ENCODE peak calls at places on chromosomes 6 and 20, in four cellular contexts. P, N, D and L are unnamed samples.

GRCh38 chr6:34350100-34350936 is 42.2 kb downstream of the NUDT3 start:
- DNase-seq in P (no peak), N (no peak), D (no peak), L (no peak)

GRCh38 chr20:5000263-5001173 is 792 bp downstream of the SLC23A2 start:
- DNase-seq in P (no peak), N (peak; percentile 54), D (no peak), L (peak; percentile 41)

GRCh38 chr20:58224974-58225373 is 3.5 kb downstream of the ANKRD60 start:
- DNase-seq in P (no peak), N (no peak), D (no peak), L (no peak)

GRCh38 chr6:45710304-45710821 is 305.3 kb downstream of the CLIC5 start:
- DNase-seq in P (peak; percentile 62), N (no peak), D (no peak), L (no peak)

GRCh38 chr6:138378463-138378862 is 758 bp downstream of the SMIM28 start:
- DNase-seq in P (no peak), N (no peak), D (no peak), L (no peak)

GRCh38 chr6:131900231-131900630 is 50.9 kb downstream of the CCN2 start:
- DNase-seq in P (no peak), N (no peak), D (no peak), L (no peak)

GRCh38 chr20:31985152-31985551 is 17.2 kb downstream of the XKR7 start:
- DNase-seq in P (no peak), N (no peak), D (no peak), L (no peak)

GRCh38 chr20:63709149-63709527 is 1.3 kb downstream of the ZGPAT start:
- DNase-seq in P (no peak), N (no peak), D (no peak), L (no peak)

GRCh38 chr6:20203561-20204528 is 8.4 kb downstream of the MBOAT1 start:
- DNase-seq in P (no peak), N (no peak), D (peak; percentile 59), L (no peak)

GRCh38 chr6:6758915-6759654 is 170.6 kb downstream of the LY86 start:
- DNase-seq in P (peak; percentile 13), N (peak; percentile 40), D (peak; percentile 84), L (peak; percentile 80)

GRCh38 chr6:9121551-9121950 is 686.2 kb upstream of the SLC35B3 start:
- DNase-seq in P (no peak), N (no peak), D (no peak), L (no peak)

GRCh38 chr6:38459291-38459690 is 180.4 kb downstream of the BTBD9 start:
- DNase-seq in P (no peak), N (no peak), D (peak; percentile 1), L (no peak)

GRCh38 chr6:74891358-74891811 is 314.5 kb downstream of the COL12A1 start:
- DNase-seq in P (no peak), N (no peak), D (no peak), L (no peak)

GRCh38 chr20:64064145-64064698 is 1.2 kb downstream of the TCEA2 start:
- DNase-seq in P (no peak), N (no peak), D (no peak), L (no peak)

GRCh38 chr20:34536798-34537394 is 20.7 kb downstream of the DYNLRB1 start:
- DNase-seq in P (no peak), N (peak; percentile 41), D (peak; percentile 64), L (peak; percentile 70)

GRCh38 chr6:31446481-31446880 is 43.1 kb downstream of the MICA start:
- DNase-seq in P (no peak), N (no peak), D (no peak), L (no peak)

GRCh38 chr6:170289108-170289931 is 1.6 kb downstream of the DLL1 start:
- DNase-seq in P (no peak), N (no peak), D (no peak), L (peak; percentile 45)

GRCh38 chr20:19975901-19976300 is 41.3 kb upstream of the NAA20 start:
- DNase-seq in P (no peak), N (no peak), D (no peak), L (no peak)

GRCh38 chr6:28597924-28598323 is 72.2 kb downstream of the GPX5 start:
- DNase-seq in P (no peak), N (peak; percentile 13), D (no peak), L (no peak)

GRCh38 chr20:22339091-22339881 is 245.1 kb downstream of the FOXA2 start:
- DNase-seq in P (no peak), N (peak; percentile 84), D (peak; percentile 77), L (peak; percentile 45)

GRCh38 chr6:27814665-27815424 is 97.4 kb downstream of the OR2B2 start:
- DNase-seq in P (peak; percentile 97), N (peak; percentile 92), D (no peak), L (peak; percentile 77)

GRCh38 chr6:42963855-42964605 is 3.5 kb downstream of the GNMT start:
- DNase-seq in P (no peak), N (peak; percentile 76), D (peak; percentile 87), L (peak; percentile 87)

GRCh38 chr6:168643401-168643800 is 202.4 kb downstream of the SMOC2 start:
- DNase-seq in P (no peak), N (no peak), D (no peak), L (no peak)

GRCh38 chr20:43691928-43692524 is 25.1 kb downstream of the MYBL2 start:
- DNase-seq in P (no peak), N (peak; percentile 72), D (peak; percentile 79), L (peak; percentile 70)

GRCh38 chr6:153167907-153168306 is 36.8 kb upstream of the RGS17 start:
- DNase-seq in P (no peak), N (no peak), D (no peak), L (no peak)

GRCh38 chr20:42276718-42277117 is 658.5 kb upstream of the CHD6 start:
- DNase-seq in P (no peak), N (no peak), D (no peak), L (no peak)

GRCh38 chr20:61935926-61936700 is 129.6 kb downstream of the TAF4 start:
- DNase-seq in P (no peak), N (no peak), D (no peak), L (peak; percentile 4)

GRCh38 chr6:153511896-153512496 is 380.9 kb upstream of the RGS17 start:
- DNase-seq in P (no peak), N (peak; percentile 29), D (peak; percentile 28), L (no peak)

GRCh38 chr6:141401168-141401567 is 731.6 kb upstream of the GJE1 start:
- DNase-seq in P (no peak), N (no peak), D (no peak), L (no peak)

GRCh38 chr6:2656460-2657064 is 94.2 kb downstream of the MYLK4 start:
- DNase-seq in P (no peak), N (no peak), D (no peak), L (no peak)

GRCh38 chr6:42448906-42449659 is 2.6 kb downstream of the TRERF1 start:
- DNase-seq in P (no peak), N (no peak), D (no peak), L (no peak)

GRCh38 chr6:156809446-156810178 is 32.4 kb downstream of the ARID1B start:
- DNase-seq in P (no peak), N (no peak), D (no peak), L (no peak)

GRCh38 chr6:47116616-47117015 is 74.5 kb upstream of the ADGRF1 start:
- DNase-seq in P (no peak), N (no peak), D (no peak), L (no peak)

GRCh38 chr6:109322825-109323580 is 59.3 kb downstream of the CD164 start:
- DNase-seq in P (no peak), N (no peak), D (peak; percentile 35), L (no peak)

GRCh38 chr6:12836009-12836408 is 119.4 kb downstream of the PHACTR1 start:
- DNase-seq in P (no peak), N (no peak), D (no peak), L (no peak)

GRCh38 chr6:12827921-12828320 is 111.4 kb downstream of the PHACTR1 start:
- DNase-seq in P (no peak), N (no peak), D (no peak), L (no peak)

GRCh38 chr6:12832341-12832740 is 115.8 kb downstream of the PHACTR1 start:
- DNase-seq in P (no peak), N (no peak), D (no peak), L (no peak)
- TF ChIP-seq ESRRA in P (no peak), N (no peak), D (no peak), L (no peak)

DNA sequence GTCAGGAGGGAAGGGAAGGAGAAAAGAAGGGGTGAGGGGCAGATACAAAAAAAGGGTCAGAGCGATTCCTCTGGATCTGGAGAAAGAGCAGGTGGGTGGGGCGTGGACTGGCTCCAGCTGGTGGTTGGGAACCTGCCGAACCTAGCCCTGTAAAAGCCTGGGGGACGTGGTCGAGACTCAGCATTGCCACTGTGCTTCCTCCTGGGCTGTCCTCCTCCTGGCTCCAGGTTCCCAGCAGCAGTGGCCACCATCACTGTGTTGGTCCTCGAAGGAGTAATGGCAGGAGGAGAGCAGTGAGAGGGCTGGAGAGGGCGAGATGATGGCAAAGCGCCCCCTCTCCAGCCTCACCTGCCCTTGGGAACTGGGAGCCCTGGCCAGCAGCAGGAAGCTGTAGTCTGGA is 3.5 kb upstream of the RAET1L start:
- DNase-seq in P (no peak), N (no peak), D (no peak), L (no peak)
- TF ChIP-seq ATF2 in P (no peak), N (no peak), D (no peak), L (no peak)

DNA sequence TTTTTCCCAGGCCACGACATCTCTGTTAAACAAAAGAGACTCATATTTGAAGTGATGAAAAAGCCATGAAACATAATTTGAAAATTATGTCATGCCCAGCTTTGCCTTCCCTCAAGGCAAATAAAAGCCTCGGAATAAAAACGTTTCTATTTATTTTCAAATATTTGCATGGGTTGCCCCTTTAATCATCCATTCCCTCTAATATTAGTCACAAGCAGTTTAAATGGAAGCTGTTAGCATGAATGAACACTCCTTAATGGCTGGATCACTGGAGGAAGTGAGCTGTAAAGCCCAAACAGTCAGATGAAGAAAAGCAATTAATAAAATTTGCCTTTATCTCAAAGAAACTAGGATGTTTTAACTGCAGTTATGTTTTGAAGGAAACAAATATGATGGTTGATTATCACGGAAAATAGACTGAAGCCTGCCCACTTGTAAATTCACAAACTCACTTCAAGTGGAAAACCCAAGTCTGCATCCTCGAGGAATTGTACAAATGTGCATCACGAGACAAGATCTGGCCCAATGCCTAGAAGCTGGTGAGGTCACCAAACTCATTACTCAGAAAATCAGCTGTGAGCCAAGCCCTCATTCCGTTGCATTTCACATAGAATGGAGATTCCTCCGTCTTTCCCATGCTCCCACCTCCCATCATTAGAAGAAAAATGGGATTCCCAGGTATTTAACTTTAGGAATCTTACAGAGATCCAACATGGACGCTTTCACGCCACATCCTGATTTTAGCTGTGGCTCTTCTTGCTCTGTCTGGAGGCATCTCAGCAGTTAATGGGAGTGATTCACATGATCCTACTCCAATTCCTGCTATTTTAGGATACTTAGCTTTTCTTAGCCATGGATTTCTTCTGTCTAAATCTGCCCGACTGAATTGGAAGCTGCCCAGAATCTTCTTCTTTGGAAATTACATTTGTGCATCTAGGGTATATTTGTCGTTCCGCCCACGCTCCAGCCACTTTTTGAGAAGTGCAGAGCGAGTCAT is 69.0 kb upstream of the STMND1 start:
- DNase-seq in P (no peak), N (no peak), D (no peak), L (no peak)
- TF ChIP-seq ESRRA in P (no peak), N (no peak), D (no peak), L (no peak)

GRCh38 chr6:14758421-14759043 is 487.3 kb upstream of the JARID2 start:
- DNase-seq in P (no peak), N (no peak), D (no peak), L (no peak)
- TF ChIP-seq ATF2 in P (no peak), N (no peak), D (no peak), L (no peak)